ENCODE peak calls at places on chromosomes 4 and X, in nine cellular contexts. V, G, U, Q, L, C, R, K and A are unnamed samples.

GRCh38 chr4:113673450-113673849 is 88.1 kb downstream of the CAMK2D start:
- DNase-seq in V (no peak), G (peak; percentile 33), U (no peak), Q (no peak), L (no peak), C (no peak), R (peak; percentile 28), K (peak; percentile 6), A (peak; percentile 75)

GRCh38 chr4:126766266-126766665 is 866.5 kb upstream of the INTU start:
- DNase-seq in V (no peak), G (no peak), U (no peak), Q (no peak), L (no peak), C (no peak), R (peak; percentile 44), K (no peak), A (no peak)

GRCh38 chr4:173223743-173224142 is 55.1 kb downstream of the GALNT7 start:
- DNase-seq in V (no peak), G (no peak), U (no peak), Q (no peak), L (no peak), C (no peak), R (no peak), K (no peak), A (no peak)

GRCh38 chrX:112865464-112866025 is 24.9 kb upstream of the AMOT start:
- DNase-seq in V (no peak), G (no peak), U (no peak), Q (no peak), L (no peak), C (no peak), R (no peak), K (no peak), A (no peak)

GRCh38 chr4:108303488-108304177 is 134.9 kb upstream of the LEF1 start:
- DNase-seq in V (no peak), G (peak; percentile 26), U (peak; percentile 46), Q (no peak), L (no peak), C (no peak), R (peak; percentile 27), K (no peak), A (peak; percentile 61)

GRCh38 chr4:175561691-175562090 is 250.4 kb downstream of the GPM6A start:
- DNase-seq in V (no peak), G (no peak), U (no peak), Q (no peak), L (no peak), C (no peak), R (no peak), K (no peak), A (no peak)

GRCh38 chrX:28586891-28587635 is at the start of gene IL1RAPL1:
- DNase-seq in V (peak; percentile 44), G (peak; percentile 27), U (peak; percentile 16), Q (no peak), L (no peak), C (no peak), R (peak; percentile 77), K (peak; percentile 71), A (peak; percentile 72)

GRCh38 chr4:99077177-99077576 is 11.4 kb downstream of the ADH5 start:
- DNase-seq in V (no peak), G (no peak), U (no peak), Q (no peak), L (no peak), C (no peak), R (no peak), K (no peak), A (no peak)

GRCh38 chr4:175253184-175253902 is 335.2 kb downstream of the ADAM29 start:
- DNase-seq in V (no peak), G (peak; percentile 20), U (peak; percentile 10), Q (no peak), L (no peak), C (no peak), R (peak; percentile 24), K (no peak), A (no peak)

GRCh38 chrX:131792789-131793462 is 230.2 kb upstream of the STK26 start:
- DNase-seq in V (peak; percentile 92), G (no peak), U (peak; percentile 59), Q (peak; percentile 91), L (no peak), C (no peak), R (peak; percentile 87), K (peak; percentile 92), A (no peak)

GRCh38 chr4:113447695-113448265 is 313.8 kb downstream of the CAMK2D start:
- DNase-seq in V (no peak), G (no peak), U (no peak), Q (peak; percentile 64), L (no peak), C (no peak), R (no peak), K (no peak), A (no peak)

GRCh38 chr4:61795998-61796397 is 595.9 kb downstream of the ADGRL3 start:
- DNase-seq in V (no peak), G (no peak), U (no peak), Q (no peak), L (no peak), C (no peak), R (no peak), K (no peak), A (no peak)

GRCh38 chrX:32137525-32137924 is 1065.7 kb upstream of the FTHL17 start:
- DNase-seq in V (no peak), G (no peak), U (no peak), Q (no peak), L (no peak), C (no peak), R (peak; percentile 1), K (no peak), A (peak; percentile 2)

GRCh38 chr4:26020896-26021295 is 106.9 kb downstream of the SMIM20 start:
- DNase-seq in V (no peak), G (no peak), U (no peak), Q (no peak), L (no peak), C (no peak), R (peak; percentile 92), K (no peak), A (no peak)

GRCh38 chr4:41174444-41174843 is 39.9 kb downstream of the APBB2 start:
- DNase-seq in V (no peak), G (no peak), U (no peak), Q (no peak), L (no peak), C (no peak), R (peak; percentile 78), K (no peak), A (peak; percentile 75)

GRCh38 chrX:150482537-150483217 is 85.7 kb upstream of the MTM1 start:
- DNase-seq in V (peak; percentile 44), G (no peak), U (no peak), Q (no peak), L (no peak), C (no peak), R (peak; percentile 81), K (no peak), A (peak; percentile 87)

GRCh38 chrX:14607446-14607845 is 78.1 kb downstream of the GLRA2 start:
- DNase-seq in V (no peak), G (no peak), U (no peak), Q (no peak), L (no peak), C (no peak), R (no peak), K (no peak), A (no peak)

GRCh38 chr4:182885738-182886077 is 31.5 kb downstream of the DCTD start:
- DNase-seq in V (no peak), G (no peak), U (no peak), Q (no peak), L (no peak), C (no peak), R (peak; percentile 42), K (no peak), A (no peak)

GRCh38 chr4:81466841-81467671 is 4.7 kb downstream of the RASGEF1B start:
- DNase-seq in V (peak; percentile 33), G (peak; percentile 33), U (peak; percentile 35), Q (peak; percentile 49), L (no peak), C (peak; percentile 67), R (peak; percentile 54), K (peak; percentile 46), A (peak; percentile 59)

GRCh38 chr4:8900588-8900987 is 28.9 kb upstream of the HMX1 start:
- DNase-seq in V (no peak), G (no peak), U (no peak), Q (no peak), L (no peak), C (no peak), R (no peak), K (no peak), A (no peak)